ENCODE peak calls at places on chromosome 17, in nine cellular contexts. L, Q, C, R, K, T, I, V and D are unnamed samples.

GRCh38 chr17:36183001-36183810 is 6.8 kb upstream of the TBC1D3B start:
- DNase-seq in L (peak; percentile 94), Q (peak; percentile 39), C (peak; percentile 67), R (peak; percentile 25), K (peak; percentile 96), T (peak; percentile 92), I (no peak), V (peak; percentile 87), D (peak; percentile 97)

GRCh38 chr17:13212861-13213260 is 195.0 kb upstream of the ELAC2 start:
- DNase-seq in L (no peak), Q (no peak), C (no peak), R (no peak), K (no peak), T (no peak), I (no peak), V (no peak), D (no peak)

GRCh38 chr17:81582341-81582740 is 30.2 kb upstream of the FAAP100 start:
- DNase-seq in L (no peak), Q (no peak), C (no peak), R (peak; percentile 10), K (no peak), T (no peak), I (no peak), V (no peak), D (peak; percentile 88)

GRCh38 chr17:82424001-82424862 is 5.8 kb upstream of the OGFOD3 start:
- DNase-seq in L (peak; percentile 74), Q (peak; percentile 36), C (peak; percentile 73), R (peak; percentile 63), K (no peak), T (peak; percentile 86), I (peak; percentile 81), V (peak; percentile 56), D (peak; percentile 66)

GRCh38 chr17:28549274-28550132 is 2.9 kb downstream of the UNC119 start:
- DNase-seq in L (peak; percentile 85), Q (no peak), C (no peak), R (no peak), K (no peak), T (no peak), I (peak; percentile 51), V (no peak), D (no peak)

GRCh38 chr17:33874617-33875060 is 380.4 kb upstream of the CCL2 start:
- DNase-seq in L (no peak), Q (no peak), C (no peak), R (no peak), K (no peak), T (peak; percentile 8), I (no peak), V (no peak), D (no peak)

GRCh38 chr17:73765824-73766563 is 121.7 kb upstream of the SDK2 start:
- DNase-seq in L (no peak), Q (no peak), C (no peak), R (no peak), K (no peak), T (no peak), I (no peak), V (no peak), D (no peak)

GRCh38 chr17:80742581-80743180 is 198.0 kb downstream of the RPTOR start:
- DNase-seq in L (no peak), Q (no peak), C (no peak), R (no peak), K (no peak), T (no peak), I (no peak), V (no peak), D (no peak)

GRCh38 chr17:27559996-27560481 is 70.9 kb upstream of the LGALS9 start:
- DNase-seq in L (no peak), Q (no peak), C (peak; percentile 58), R (peak; percentile 70), K (peak; percentile 84), T (no peak), I (no peak), V (no peak), D (peak; percentile 89)

GRCh38 chr17:67285360-67285759 is 40.4 kb upstream of the HELZ start:
- DNase-seq in L (no peak), Q (no peak), C (no peak), R (peak; percentile 63), K (no peak), T (no peak), I (no peak), V (no peak), D (no peak)

GRCh38 chr17:59764292-59764741 is 56.9 kb downstream of the VMP1 start:
- DNase-seq in L (no peak), Q (no peak), C (no peak), R (no peak), K (no peak), T (no peak), I (no peak), V (no peak), D (peak; percentile 48)

GRCh38 chr17:32523827-32524552 is 37.2 kb downstream of the CDK5R1 start:
- DNase-seq in L (no peak), Q (no peak), C (no peak), R (no peak), K (no peak), T (no peak), I (peak; percentile 68), V (peak; percentile 65), D (no peak)

GRCh38 chr17:40122944-40123810 is 1.4 kb downstream of the MSL1 start:
- DNase-seq in L (peak; percentile 89), Q (no peak), C (peak; percentile 83), R (peak; percentile 33), K (peak; percentile 72), T (peak; percentile 86), I (peak; percentile 73), V (peak; percentile 54), D (peak; percentile 65)

GRCh38 chr17:27986805-27987684 is 55.4 kb upstream of the NLK start:
- DNase-seq in L (no peak), Q (no peak), C (no peak), R (no peak), K (no peak), T (no peak), I (no peak), V (no peak), D (no peak)

GRCh38 chr17:11671151-11671550 is 72.9 kb downstream of the DNAH9 start:
- DNase-seq in L (no peak), Q (no peak), C (no peak), R (no peak), K (no peak), T (no peak), I (no peak), V (no peak), D (no peak)

GRCh38 chr17:48611681-48612455 is 1.1 kb upstream of the HOXB7 start:
- DNase-seq in L (peak; percentile 51), Q (no peak), C (no peak), R (no peak), K (no peak), T (peak; percentile 72), I (peak; percentile 25), V (no peak), D (peak; percentile 53)

GRCh38 chr17:10106067-10106466 is 92.3 kb downstream of the GAS7 start:
- DNase-seq in L (no peak), Q (no peak), C (no peak), R (no peak), K (no peak), T (no peak), I (no peak), V (no peak), D (no peak)

GRCh38 chr17:10107320-10108165 is 90.9 kb downstream of the GAS7 start:
- DNase-seq in L (no peak), Q (no peak), C (no peak), R (no peak), K (no peak), T (no peak), I (no peak), V (no peak), D (no peak)

GRCh38 chr17:10105513-10106001 is 92.8 kb downstream of the GAS7 start:
- DNase-seq in L (no peak), Q (no peak), C (no peak), R (no peak), K (peak; percentile 74), T (no peak), I (no peak), V (no peak), D (peak; percentile 93)

GRCh38 chr17:10111907-10112452 is 86.4 kb downstream of the GAS7 start:
- DNase-seq in L (no peak), Q (no peak), C (no peak), R (no peak), K (no peak), T (no peak), I (no peak), V (no peak), D (no peak)

GRCh38 chr17:10109146-10109545 is 89.3 kb downstream of the GAS7 start:
- DNase-seq in L (no peak), Q (no peak), C (no peak), R (no peak), K (no peak), T (no peak), I (no peak), V (no peak), D (no peak)
- TF ChIP-seq EZH2phosphoT487 in L (no peak), Q (no peak), C (no peak), R (no peak), K (no peak), T (no peak), I (no peak), V (no peak), D (no peak)

GRCh38 chr17:6930754-6931153 is 65.1 kb upstream of the ALOX12 start:
- DNase-seq in L (no peak), Q (no peak), C (no peak), R (no peak), K (no peak), T (no peak), I (no peak), V (no peak), D (no peak)
- TF ChIP-seq EZH2phosphoT487 in L (no peak), Q (no peak), C (no peak), R (no peak), K (no peak), T (no peak), I (no peak), V (no peak), D (no peak)

DNA sequence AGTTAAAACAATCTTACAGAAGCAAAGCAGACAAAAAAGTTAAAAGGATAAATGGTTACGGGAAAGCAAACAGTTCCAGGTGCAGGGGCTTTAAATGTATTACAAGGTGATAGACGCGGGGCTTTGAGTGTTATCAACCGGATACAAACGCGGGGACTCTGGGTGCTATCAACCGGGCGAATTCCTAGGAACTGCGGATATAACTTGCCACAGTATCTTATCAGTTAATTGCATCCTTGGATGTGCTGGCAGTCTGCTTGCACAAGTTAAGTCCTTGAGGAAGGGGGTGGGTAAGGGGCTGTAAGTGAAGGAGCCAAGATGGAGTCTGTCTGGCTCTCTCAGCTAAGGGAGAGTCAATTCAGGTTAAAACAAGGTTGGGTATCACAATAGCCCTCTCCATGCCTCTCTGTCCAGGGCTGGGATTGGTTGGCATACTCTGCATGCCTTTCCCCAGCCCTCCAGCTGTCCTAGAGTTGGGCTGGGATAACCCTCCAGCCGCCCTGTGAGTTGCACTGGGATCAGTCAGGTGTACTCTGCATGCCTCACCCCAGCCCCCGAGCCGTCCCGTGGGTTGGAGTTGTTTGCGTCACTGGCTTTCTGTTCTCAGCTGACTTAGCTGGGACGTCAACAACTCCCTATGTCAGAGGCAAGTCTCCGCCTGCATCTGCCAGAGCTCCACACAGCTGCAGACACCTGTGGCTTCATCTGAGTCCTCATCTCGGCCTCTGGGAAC is 40.9 kb downstream of the TMEM235 start:
- DNase-seq in L (peak; percentile 65), Q (no peak), C (peak; percentile 15), R (peak; percentile 47), K (peak; percentile 94), T (peak; percentile 80), I (peak; percentile 64), V (peak; percentile 29), D (no peak)
- TF ChIP-seq EZH2phosphoT487 in L (no peak), Q (no peak), C (no peak), R (no peak), K (no peak), T (no peak), I (no peak), V (no peak), D (no peak)

GRCh38 chr17:63998050-63998720 is at the start of gene PRR29:
- DNase-seq in L (peak; percentile 96), Q (no peak), C (peak; percentile 100), R (peak; percentile 72), K (peak; percentile 93), T (peak; percentile 92), I (peak; percentile 82), V (peak; percentile 49), D (peak; percentile 84)
- TF ChIP-seq EZH2phosphoT487 in L (no peak), Q (no peak), C (no peak), R (no peak), K (no peak), T (no peak), I (no peak), V (no peak), D (no peak)